ENCODE peak calls at places on chromosomes 13 and 19, in four cellular contexts. Q is K562; L is effector memory CD4-positive, alpha-beta T cell; Z is left lung. X is an unnamed sample.

GRCh38 chr19:18109731-18110671 is 12.4 kb downstream of the MAST3 start:
- DNase-seq in Q (peak), L (no peak), Z (peak), X (peak)

GRCh38 chr13:107252428-107252827 is 684.5 kb upstream of the ARGLU1 start:
- DNase-seq in Q (no peak), L (no peak), Z (no peak), X (no peak)

GRCh38 chr13:75581874-75582640 is 32.5 kb downstream of the UCHL3 start:
- DNase-seq in Q (no peak), L (no peak), Z (no peak), X (no peak)

GRCh38 chr13:46388846-46389245 is 1.8 kb upstream of the RUBCNL start:
- DNase-seq in Q (no peak), L (no peak), Z (no peak), X (no peak)

GRCh38 chr13:79935121-79935520 is 405.8 kb downstream of the SPRY2 start:
- DNase-seq in Q (no peak), L (no peak), Z (no peak), X (no peak)

GRCh38 chr13:72666391-72666790 is 61.0 kb downstream of the MZT1 start:
- DNase-seq in Q (no peak), L (no peak), Z (no peak), X (no peak)

GRCh38 chr13:24008679-24009078 is 111.4 kb upstream of the C1QTNF9B start:
- DNase-seq in Q (no peak), L (no peak), Z (no peak), X (no peak)

GRCh38 chr13:52010890-52011689 is at the start of gene ATP7B:
- DNase-seq in Q (peak), L (no peak), Z (no peak), X (peak)

GRCh38 chr13:111657013-111657412 is 336.6 kb downstream of the TEX29 start:
- DNase-seq in Q (no peak), L (no peak), Z (no peak), X (no peak)

GRCh38 chr13:93243375-93244063 is 16.9 kb downstream of the GPC6 start:
- DNase-seq in Q (no peak), L (no peak), Z (no peak), X (no peak)

GRCh38 chr13:84358601-84359000 is 476.3 kb upstream of the SLITRK1 start:
- DNase-seq in Q (no peak), L (no peak), Z (no peak), X (no peak)

DNA sequence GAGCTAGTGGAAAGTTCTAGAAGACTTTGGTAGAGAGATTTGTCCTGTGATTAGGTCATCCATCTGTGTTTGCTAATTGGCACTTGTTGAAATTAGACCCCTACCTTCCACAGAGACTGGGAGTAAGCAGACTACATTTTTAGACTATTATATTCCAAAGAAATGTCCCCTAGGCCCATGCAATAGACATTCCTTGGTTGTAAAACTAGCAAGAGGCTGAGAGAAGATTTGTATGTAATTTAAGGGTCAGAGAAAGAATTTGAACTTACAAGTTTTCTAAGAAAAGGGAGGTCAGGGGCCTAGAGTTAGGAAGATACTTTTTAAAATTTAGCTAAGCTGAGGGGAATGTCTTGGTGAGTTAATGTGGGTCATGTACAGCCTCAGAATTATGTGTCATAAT is 470.7 kb upstream of the SLITRK1 start:
- DNase-seq in Q (no peak), L (no peak), Z (no peak), X (no peak)
- H3K4me3 ChIP-seq in Q (no peak), L (no peak), Z (no peak), X (no peak)

DNA sequence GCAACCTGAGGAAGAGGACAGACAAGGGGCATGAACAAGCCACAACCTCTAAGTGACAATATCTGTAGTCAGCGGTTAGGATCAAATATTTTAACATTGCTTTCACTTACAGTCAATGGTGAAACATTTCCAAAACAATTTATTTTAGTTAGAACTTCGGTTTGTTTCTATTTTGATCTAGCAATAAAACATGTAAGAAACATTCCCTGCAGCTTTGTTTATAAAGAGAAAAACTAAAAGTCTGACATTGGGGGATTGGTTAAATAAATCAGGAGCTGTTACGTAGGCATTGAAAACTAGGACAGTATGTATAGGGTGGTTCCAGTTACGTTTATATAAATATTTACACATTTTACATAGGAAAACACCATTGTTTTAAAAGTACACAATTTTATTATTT is 3.4 kb downstream of the URI1 start:
- DNase-seq in Q (no peak), L (no peak), Z (no peak), X (no peak)
- H3K4me3 ChIP-seq in Q (no peak), L (no peak), Z (no peak), X (no peak)

GRCh38 chr13:54029720-54030119 is 1001.1 kb downstream of the OLFM4 start:
- DNase-seq in Q (no peak), L (no peak), Z (no peak), X (no peak)
- H3K4me3 ChIP-seq in Q (no peak), L (no peak), Z (no peak), X (no peak)

GRCh38 chr19:2063824-2064223 is 12.8 kb upstream of the MKNK2 start:
- DNase-seq in Q (no peak), L (no peak), Z (no peak), X (no peak)

GRCh38 chr19:2061093-2061935 is 10.3 kb upstream of the MKNK2 start:
- DNase-seq in Q (peak), L (peak), Z (peak), X (peak)

GRCh38 chr19:2061936-2062729 is 11.1 kb upstream of the MKNK2 start:
- DNase-seq in Q (peak), L (no peak), Z (no peak), X (no peak)

GRCh38 chr19:2064395-2064787 is 13.3 kb upstream of the MKNK2 start:
- DNase-seq in Q (no peak), L (no peak), Z (no peak), X (no peak)

DNA sequence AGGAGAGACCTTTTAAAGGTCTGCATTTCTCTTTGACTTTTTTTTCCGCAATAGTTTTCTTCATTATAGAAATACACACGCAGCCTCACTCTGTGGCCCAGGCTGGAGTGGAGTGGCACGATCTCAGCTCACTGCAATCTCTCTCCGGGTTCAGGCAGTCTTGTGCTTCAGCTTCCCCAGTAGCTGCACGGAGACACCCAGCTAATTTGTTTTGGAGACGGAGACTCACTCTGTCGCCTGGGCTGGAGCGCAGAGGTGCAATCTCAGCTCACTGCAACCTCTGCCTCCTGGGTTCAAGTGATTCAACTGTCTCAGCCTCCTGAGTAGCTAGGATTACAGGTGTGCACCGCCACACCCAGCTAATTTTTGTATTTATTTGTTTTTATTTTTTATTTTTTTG is 11.7 kb upstream of the MKNK2 start:
- DNase-seq in Q (no peak), L (no peak), Z (no peak), X (no peak)
- H3K4me3 ChIP-seq in Q (no peak), L (no peak), Z (no peak), X (no peak)

DNA sequence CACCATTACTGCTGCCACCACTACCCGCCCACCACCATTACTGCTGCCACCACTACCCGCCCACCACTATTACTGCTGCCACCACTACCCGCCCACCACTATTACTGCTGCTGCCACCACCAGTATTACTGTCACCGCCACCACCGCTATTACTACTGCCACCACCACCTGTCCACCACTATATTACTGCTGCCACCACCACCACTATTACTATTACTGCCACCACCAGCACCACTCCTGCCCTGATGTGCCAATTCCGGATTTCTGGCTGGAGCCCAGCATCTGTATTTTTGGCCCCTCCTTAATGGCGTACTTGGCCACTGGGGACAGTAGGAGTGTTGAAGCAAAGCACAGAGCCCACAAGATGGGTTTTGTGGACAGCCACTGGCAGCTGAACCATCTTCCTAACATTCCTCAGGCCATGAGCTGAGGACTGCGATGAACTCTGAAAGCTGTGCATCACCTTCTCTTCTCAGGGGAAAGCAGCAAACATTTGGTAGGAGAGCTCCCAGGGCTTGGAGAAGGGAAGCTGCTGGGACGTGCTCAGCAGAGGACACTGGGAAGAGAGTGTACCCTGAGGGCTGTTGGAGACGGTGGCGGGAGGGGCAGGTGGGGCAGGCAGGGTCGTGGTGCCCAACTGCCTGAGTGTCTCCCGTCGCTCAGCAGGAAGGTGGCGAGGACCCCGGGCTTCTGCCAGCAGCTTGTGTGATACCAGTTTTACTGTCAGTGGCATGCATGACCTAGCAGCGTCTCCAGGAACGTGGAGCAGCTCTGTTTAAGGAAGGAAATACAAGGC is 23.0 kb downstream of the CUL4A start:
- DNase-seq in Q (no peak), L (no peak), Z (no peak), X (no peak)
- H3K4me3 ChIP-seq in Q (no peak), L (no peak), Z (no peak), X (no peak)

DNA sequence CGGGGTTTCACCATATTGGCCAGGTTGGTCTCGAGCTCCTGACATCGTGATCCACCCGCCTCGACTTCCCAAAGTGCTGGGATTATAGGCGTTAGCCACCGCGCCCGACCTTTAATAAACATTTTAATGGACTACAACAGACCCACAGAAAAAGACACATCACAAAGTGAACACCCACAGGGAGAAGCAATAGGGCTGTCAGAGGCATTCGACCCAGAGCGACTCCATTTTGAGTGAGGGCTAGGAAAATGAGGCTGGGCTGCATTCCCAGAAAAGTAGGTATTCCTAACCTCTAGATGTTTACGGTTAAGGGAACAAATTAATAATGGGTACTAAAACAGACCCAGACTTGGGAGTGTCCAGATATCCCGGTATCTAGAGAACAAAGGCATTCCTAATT is 1.0 kb upstream of the ZNF8 start:
- DNase-seq in Q (no peak), L (no peak), Z (no peak), X (no peak)
- H3K4me3 ChIP-seq in Q (peak), L (peak), Z (peak), X (peak)

GRCh38 chr19:11023635-11024168 is 62.9 kb downstream of the SMARCA4 start:
- DNase-seq in Q (no peak), L (no peak), Z (no peak), X (no peak)

GRCh38 chr19:11025997-11026396 is 63.3 kb upstream of the LDLR start:
- DNase-seq in Q (no peak), L (no peak), Z (no peak), X (no peak)

GRCh38 chr19:11024259-11024658 is 63.4 kb downstream of the SMARCA4 start:
- DNase-seq in Q (no peak), L (no peak), Z (no peak), X (no peak)

GRCh38 chr19:11025445-11025844 is 63.8 kb upstream of the LDLR start:
- DNase-seq in Q (no peak), L (no peak), Z (no peak), X (no peak)

DNA sequence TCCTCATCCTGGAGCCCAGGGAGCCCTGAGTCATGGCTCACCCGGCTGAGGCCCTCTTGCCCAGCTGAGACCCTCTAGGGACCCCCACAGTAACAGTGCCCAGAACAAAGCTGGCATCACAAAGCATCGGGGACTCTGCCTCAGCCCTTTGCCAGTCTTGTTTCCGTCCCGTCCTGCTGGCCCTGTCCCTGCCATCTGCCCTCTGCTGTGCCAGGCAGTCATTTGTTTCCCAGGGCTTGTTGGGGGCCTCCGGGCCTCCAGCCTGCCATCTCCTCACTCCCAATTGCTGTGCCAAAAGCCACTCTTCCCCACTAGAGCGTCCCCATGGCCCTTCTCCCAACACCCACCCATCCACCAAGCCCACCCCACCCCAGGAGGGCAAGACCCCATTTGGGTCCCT is 64.2 kb downstream of the SMARCA4 start:
- DNase-seq in Q (no peak), L (no peak), Z (no peak), X (no peak)
- H3K4me3 ChIP-seq in Q (no peak), L (no peak), Z (no peak), X (no peak)

DNA sequence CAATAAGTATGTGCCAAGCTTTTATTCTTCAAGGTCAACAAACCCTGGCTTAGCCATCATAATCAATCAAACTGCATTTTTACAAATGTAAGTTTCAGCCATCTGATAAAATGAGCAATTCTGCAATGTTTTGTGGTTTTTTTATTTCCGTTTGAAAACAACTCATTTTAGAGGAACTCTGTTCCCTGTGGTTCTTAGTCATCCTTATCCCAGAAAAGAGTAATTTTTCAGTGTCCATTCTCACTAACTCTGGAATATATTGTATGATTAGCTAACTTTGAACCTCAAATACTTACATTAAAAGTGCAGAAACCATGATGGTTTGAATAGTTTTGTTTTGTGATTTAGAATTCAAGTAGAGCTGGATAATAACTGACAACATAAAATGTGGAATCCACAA is 87.6 kb downstream of the IRS2 start:
- DNase-seq in Q (no peak), L (no peak), Z (no peak), X (peak)
- H3K4me3 ChIP-seq in Q (no peak), L (no peak), Z (no peak), X (no peak)